ENCODE peak calls at places on chromosomes 6 and 20, in ten cellular contexts. S, Z, X, D, E, Q, K, L, R and I are unnamed samples.

GRCh38 chr6:122712093-122712863 is 67.2 kb upstream of the FABP7 start:
- DNase-seq in S (no peak), Z (no peak), X (peak; percentile 7), D (no peak), E (no peak), Q (no peak), K (no peak), L (no peak), R (no peak), I (no peak)

GRCh38 chr6:98024359-98024758 is 741.3 kb upstream of the MMS22L start:
- DNase-seq in S (no peak), Z (no peak), X (no peak), D (no peak), E (no peak), Q (no peak), K (no peak), L (no peak), R (no peak), I (no peak)

GRCh38 chr6:53573299-53573698 is 28.4 kb upstream of the GCLC start:
- DNase-seq in S (no peak), Z (no peak), X (no peak), D (no peak), E (no peak), Q (no peak), K (no peak), L (no peak), R (peak; percentile 67), I (no peak)

GRCh38 chr6:136846046-136846445 is 23.7 kb downstream of the PEX7 start:
- DNase-seq in S (no peak), Z (peak; percentile 24), X (peak; percentile 18), D (peak; percentile 34), E (peak; percentile 82), Q (peak; percentile 47), K (no peak), L (no peak), R (peak; percentile 72), I (no peak)

GRCh38 chr20:49501917-49502316 is 19.4 kb upstream of the KCNB1 start:
- DNase-seq in S (peak; percentile 9), Z (no peak), X (peak; percentile 38), D (no peak), E (peak; percentile 54), Q (peak; percentile 85), K (no peak), L (no peak), R (no peak), I (no peak)

GRCh38 chr6:140602431-140602836 is 1228.0 kb upstream of the CITED2 start:
- DNase-seq in S (no peak), Z (no peak), X (no peak), D (no peak), E (no peak), Q (no peak), K (no peak), L (no peak), R (no peak), I (no peak)

GRCh38 chr20:31693987-31694661 is 28.5 kb downstream of the BCL2L1 start:
- DNase-seq in S (no peak), Z (no peak), X (no peak), D (no peak), E (no peak), Q (no peak), K (no peak), L (no peak), R (peak; percentile 76), I (no peak)

GRCh38 chr20:57652865-57653545 is 32.8 kb upstream of the ZBP1 start:
- DNase-seq in S (peak; percentile 39), Z (peak; percentile 1), X (no peak), D (no peak), E (no peak), Q (no peak), K (no peak), L (peak; percentile 11), R (no peak), I (peak; percentile 45)

GRCh38 chr20:33915726-33916331 is 77.9 kb upstream of the RALY start:
- DNase-seq in S (peak; percentile 77), Z (peak; percentile 84), X (no peak), D (peak; percentile 38), E (no peak), Q (peak; percentile 15), K (peak; percentile 70), L (peak; percentile 44), R (peak; percentile 77), I (peak; percentile 39)

GRCh38 chr6:136362421-136363090 is 72.9 kb upstream of the BCLAF1 start:
- DNase-seq in S (no peak), Z (no peak), X (no peak), D (no peak), E (no peak), Q (no peak), K (no peak), L (no peak), R (no peak), I (no peak)

GRCh38 chr20:50577175-50578018 is 67.2 kb downstream of the PTPN1 start:
- DNase-seq in S (peak; percentile 94), Z (no peak), X (no peak), D (no peak), E (no peak), Q (no peak), K (no peak), L (peak; percentile 15), R (no peak), I (no peak)

GRCh38 chr20:63833776-63834544 is 2.9 kb upstream of the ZBTB46 start:
- DNase-seq in S (no peak), Z (no peak), X (peak; percentile 48), D (no peak), E (no peak), Q (no peak), K (no peak), L (no peak), R (no peak), I (peak; percentile 10)
- H3K27ac ChIP-seq in S (no peak overlapping the region), Z (peak overlapping the region; percentile 82), X (no peak overlapping the region), D (no peak overlapping the region), E (peak overlapping the region; percentile 63), Q (peak overlapping the region; percentile 61), K (no peak overlapping the region), L (no peak overlapping the region), R (no peak overlapping the region), I (no peak overlapping the region)

DNA sequence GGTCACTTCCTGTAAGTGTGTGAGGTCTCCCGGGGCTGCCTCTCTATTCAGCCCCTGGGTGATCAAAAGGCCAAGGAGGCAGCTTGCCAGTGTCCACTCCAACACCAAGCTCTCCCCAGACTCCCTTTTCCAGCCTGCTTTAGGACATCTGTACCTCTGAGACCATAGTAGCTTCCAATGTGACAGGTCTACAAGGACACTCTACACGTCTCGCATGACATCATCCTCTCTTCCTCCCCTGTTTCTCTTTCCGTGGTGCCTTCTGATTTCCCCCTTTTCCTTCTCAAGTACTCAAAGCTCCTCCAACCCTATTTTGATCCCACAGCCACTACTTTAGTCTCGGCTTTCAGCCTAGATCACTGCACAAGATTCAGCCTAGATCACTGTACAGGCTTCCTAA is 26.4 kb downstream of the HLA-F start:
- DNase-seq in S (no peak), Z (no peak), X (no peak), D (no peak), E (no peak), Q (no peak), K (no peak), L (no peak), R (no peak), I (no peak)
- H3K4me3 ChIP-seq in S (peak overlapping the region; percentile 82), Z (no peak overlapping the region), X (no peak overlapping the region), D (peak overlapping the region; percentile 89), E (peak overlapping the region; percentile 28), Q (no peak overlapping the region), K (peak overlapping the region; percentile 89), L (peak overlapping the region; percentile 74), R (peak overlapping the region; percentile 76), I (peak overlapping the region; percentile 90)

DNA sequence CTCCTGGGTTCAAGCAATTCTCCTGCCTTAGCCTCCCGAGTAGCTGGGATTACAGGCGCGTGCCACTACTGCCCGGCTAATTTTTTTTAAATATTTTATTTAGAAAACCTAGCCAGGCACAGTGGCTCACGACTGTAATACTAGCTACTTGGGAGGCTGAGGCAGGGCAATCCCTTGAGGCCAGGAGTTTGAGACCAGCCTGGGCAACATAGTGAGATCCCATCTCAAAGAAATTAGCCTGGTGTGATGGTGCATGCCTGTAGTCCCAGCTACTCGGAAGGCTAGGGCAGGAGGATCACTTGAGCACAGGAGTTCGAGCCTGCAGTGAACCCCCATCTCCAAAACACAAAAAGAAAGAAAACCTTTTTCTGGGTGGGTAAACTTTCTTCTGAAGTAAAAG is 2.4 kb downstream of the SLC44A4 start:
- DNase-seq in S (no peak), Z (no peak), X (no peak), D (no peak), E (no peak), Q (no peak), K (no peak), L (no peak), R (no peak), I (no peak)
- H3K27ac ChIP-seq in S (no peak overlapping the region), Z (no peak overlapping the region), X (no peak overlapping the region), D (no peak overlapping the region), E (no peak overlapping the region), Q (no peak overlapping the region), K (no peak overlapping the region), L (no peak overlapping the region), R (no peak overlapping the region), I (no peak overlapping the region)

GRCh38 chr20:25624500-25624939 is 706 bp upstream of the NANP start:
- DNase-seq in S (peak; percentile 76), Z (peak; percentile 47), X (no peak), D (no peak), E (no peak), Q (no peak), K (no peak), L (no peak), R (no peak), I (no peak)

GRCh38 chr20:25622049-25622448 is 1.8 kb downstream of the NANP start:
- DNase-seq in S (no peak), Z (no peak), X (no peak), D (no peak), E (no peak), Q (no peak), K (no peak), L (no peak), R (no peak), I (no peak)

GRCh38 chr20:25623736-25624499 is at the start of gene NANP:
- DNase-seq in S (peak; percentile 98), Z (peak; percentile 98), X (peak; percentile 98), D (peak; percentile 79), E (peak; percentile 99), Q (peak; percentile 96), K (peak; percentile 87), L (peak; percentile 88), R (peak; percentile 98), I (peak; percentile 76)

GRCh38 chr20:25623225-25623735 is 534 bp downstream of the NANP start:
- DNase-seq in S (peak; percentile 57), Z (peak; percentile 52), X (no peak), D (peak; percentile 12), E (peak; percentile 47), Q (peak; percentile 0), K (peak; percentile 51), L (peak; percentile 41), R (peak; percentile 70), I (no peak)

DNA sequence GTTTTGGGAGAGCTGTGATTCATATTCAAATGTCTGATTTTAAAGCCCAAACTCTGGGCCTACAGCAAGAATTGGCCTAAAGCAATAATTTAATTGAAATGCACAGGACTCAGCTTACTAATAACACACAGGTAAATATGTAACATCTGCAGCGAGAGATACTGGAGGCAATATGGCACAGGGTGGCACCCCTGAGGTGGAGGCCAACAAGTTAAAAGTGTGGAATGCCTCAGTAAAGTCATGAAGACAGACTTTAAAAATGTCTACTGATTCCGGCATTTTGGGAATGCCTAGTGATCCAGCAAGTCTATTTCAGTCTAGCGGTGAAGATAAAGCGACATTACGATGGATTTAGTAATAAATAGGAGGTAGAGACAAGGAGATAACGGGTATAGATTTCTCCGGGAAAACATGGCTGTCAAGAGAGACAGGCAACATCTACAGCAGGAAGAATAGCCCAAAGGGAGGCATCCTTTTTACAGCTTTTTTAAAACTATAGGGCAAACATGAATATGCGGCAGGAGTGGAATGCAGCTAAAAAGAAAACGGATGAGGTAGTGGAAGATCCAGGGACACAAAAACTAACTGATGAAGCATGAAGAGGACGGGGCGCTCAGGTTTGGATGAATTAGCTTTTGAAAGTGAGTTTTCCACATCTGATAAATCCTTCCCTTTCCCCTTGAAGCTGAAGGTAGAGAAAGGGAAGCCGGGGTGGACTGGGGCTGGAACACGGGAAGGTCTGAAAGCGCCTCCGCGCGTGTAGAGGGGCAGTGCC is 1.2 kb downstream of the NANP start:
- DNase-seq in S (no peak), Z (no peak), X (no peak), D (no peak), E (no peak), Q (no peak), K (no peak), L (no peak), R (no peak), I (no peak)
- H3K4me3 ChIP-seq in S (peak overlapping the region; percentile 89), Z (peak overlapping the region; percentile 92), X (peak overlapping the region; percentile 83), D (peak overlapping the region; percentile 73), E (peak overlapping the region; percentile 66), Q (peak overlapping the region; percentile 71), K (peak overlapping the region; percentile 88), L (peak overlapping the region; percentile 76), R (peak overlapping the region; percentile 92), I (peak overlapping the region; percentile 82)